ENCODE peak calls at places on chromosomes 13 and 19, in seven cellular contexts. H, C, F, D, B, R and X are unnamed samples.

GRCh38 chr13:74667656-74668055 is 533.5 kb upstream of the KLF12 start:
- DNase-seq in H (no peak), C (no peak), F (no peak), D (no peak), B (no peak), R (no peak), X (no peak)

GRCh38 chr13:20231839-20232555 is at the start of gene GJB6:
- DNase-seq in H (peak), C (no peak), F (no peak), D (peak), B (no peak), R (no peak), X (peak)

GRCh38 chr13:44523176-44524017 is 52.7 kb downstream of the TSC22D1 start:
- DNase-seq in H (no peak), C (peak), F (peak), D (no peak), B (peak), R (peak), X (peak)

GRCh38 chr13:27658569-27658968 is 36.9 kb downstream of the POLR1D start:
- DNase-seq in H (no peak), C (no peak), F (no peak), D (no peak), B (no peak), R (no peak), X (no peak)

GRCh38 chr19:38557205-38557799 is 60.5 kb downstream of the MAP4K1 start:
- DNase-seq in H (no peak), C (peak), F (no peak), D (no peak), B (no peak), R (peak), X (no peak)

GRCh38 chr13:84607614-84608013 is 725.3 kb upstream of the SLITRK1 start:
- DNase-seq in H (no peak), C (no peak), F (no peak), D (no peak), B (no peak), R (no peak), X (peak)

GRCh38 chr19:11191273-11191755 is 6.0 kb downstream of the KANK2 start:
- DNase-seq in H (peak), C (peak), F (no peak), D (no peak), B (no peak), R (no peak), X (no peak)

GRCh38 chr19:8654591-8655339 is 24.3 kb downstream of the NFILZ start:
- DNase-seq in H (peak), C (peak), F (peak), D (peak), B (no peak), R (no peak), X (peak)

GRCh38 chr19:28303502-28303901 is 909.4 kb downstream of the UQCRFS1 start:
- DNase-seq in H (no peak), C (no peak), F (no peak), D (no peak), B (no peak), R (no peak), X (no peak)

GRCh38 chr13:28258401-28258800 is 120.1 kb downstream of the PAN3 start:
- DNase-seq in H (no peak), C (no peak), F (no peak), D (no peak), B (no peak), R (no peak), X (no peak)

GRCh38 chr13:107351305-107351704 is 783.4 kb upstream of the ARGLU1 start:
- DNase-seq in H (no peak), C (no peak), F (no peak), D (no peak), B (no peak), R (no peak), X (no peak)

GRCh38 chr19:289651-290538 is 1.3 kb downstream of the PLPP2 start:
- DNase-seq in H (peak), C (peak), F (peak), D (peak), B (peak), R (no peak), X (peak)

GRCh38 chr13:102333320-102334181 is 68.3 kb downstream of the FGF14 start:
- DNase-seq in H (no peak), C (no peak), F (no peak), D (no peak), B (no peak), R (no peak), X (no peak)

GRCh38 chr19:54138777-54139256 is 1.3 kb downstream of the CNOT3 start:
- DNase-seq in H (no peak), C (no peak), F (no peak), D (no peak), B (no peak), R (no peak), X (no peak)

GRCh38 chr19:54136864-54137113 is 773 bp upstream of the CNOT3 start:
- DNase-seq in H (no peak), C (no peak), F (no peak), D (no peak), B (no peak), R (no peak), X (no peak)

GRCh38 chr19:54137114-54137912 is at the start of gene CNOT3:
- DNase-seq in H (peak), C (peak), F (peak), D (peak), B (peak), R (peak), X (peak)

GRCh38 chr19:54136086-54136863 is 1.3 kb upstream of the CNOT3 start:
- DNase-seq in H (peak), C (peak), F (no peak), D (no peak), B (no peak), R (no peak), X (no peak)

GRCh38 chr19:54137913-54138776 is 583 bp downstream of the CNOT3 start:
- DNase-seq in H (peak), C (peak), F (no peak), D (no peak), B (no peak), R (no peak), X (no peak)
- TF ChIP-seq JUND in H (no peak), C (no peak), F (no peak), D (peak), B (no peak), R (no peak), X (no peak)

GRCh38 chr19:21463449-21464105 is 41.8 kb upstream of the ZNF429 start:
- DNase-seq in H (peak), C (peak), F (no peak), D (peak), B (no peak), R (no peak), X (peak)
- TF ChIP-seq JUND in H (no peak), C (no peak), F (no peak), D (no peak), B (no peak), R (no peak), X (no peak)

DNA sequence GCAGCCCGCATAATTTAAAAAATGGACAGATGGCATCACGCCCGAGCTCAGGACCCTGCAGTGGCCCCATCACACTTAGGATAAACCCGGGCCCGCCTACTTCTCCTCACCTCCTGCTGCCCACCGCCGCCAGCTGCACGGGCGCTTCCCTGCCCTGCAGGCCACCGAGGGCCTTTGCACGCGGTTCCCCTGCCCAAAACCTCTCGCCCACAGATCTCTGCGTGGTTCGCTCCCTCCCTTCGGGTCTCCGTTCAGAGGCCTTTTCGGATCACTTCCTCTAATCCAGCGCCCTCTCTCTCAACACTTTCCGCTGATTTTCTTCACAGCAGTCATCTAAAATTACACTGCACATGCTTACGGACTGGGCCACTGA is 1.8 kb downstream of the SHISA7 start:
- DNase-seq in H (no peak), C (no peak), F (no peak), D (no peak), B (no peak), R (no peak), X (no peak)
- TF ChIP-seq JUND in H (no peak), C (no peak), F (no peak), D (no peak), B (no peak), R (no peak), X (no peak)

GRCh38 chr19:12200020-12200419 is 37.1 kb downstream of the ZNF136 start:
- DNase-seq in H (no peak), C (no peak), F (no peak), D (no peak), B (no peak), R (no peak), X (no peak)
- TF ChIP-seq JUND in H (no peak), C (no peak), F (no peak), D (no peak), B (no peak), R (no peak), X (no peak)

GRCh38 chr19:30525383-30525782 is 153.2 kb downstream of the ZNF536 start:
- DNase-seq in H (no peak), C (no peak), F (no peak), D (no peak), B (no peak), R (no peak), X (no peak)

GRCh38 chr19:30530751-30531150 is 158.6 kb downstream of the ZNF536 start:
- DNase-seq in H (no peak), C (no peak), F (no peak), D (no peak), B (no peak), R (no peak), X (no peak)

GRCh38 chr19:30528919-30529318 is 156.7 kb downstream of the ZNF536 start:
- DNase-seq in H (no peak), C (no peak), F (no peak), D (no peak), B (no peak), R (no peak), X (no peak)

GRCh38 chr19:30535011-30535410 is 162.8 kb downstream of the ZNF536 start:
- DNase-seq in H (no peak), C (no peak), F (no peak), D (no peak), B (no peak), R (no peak), X (no peak)

DNA sequence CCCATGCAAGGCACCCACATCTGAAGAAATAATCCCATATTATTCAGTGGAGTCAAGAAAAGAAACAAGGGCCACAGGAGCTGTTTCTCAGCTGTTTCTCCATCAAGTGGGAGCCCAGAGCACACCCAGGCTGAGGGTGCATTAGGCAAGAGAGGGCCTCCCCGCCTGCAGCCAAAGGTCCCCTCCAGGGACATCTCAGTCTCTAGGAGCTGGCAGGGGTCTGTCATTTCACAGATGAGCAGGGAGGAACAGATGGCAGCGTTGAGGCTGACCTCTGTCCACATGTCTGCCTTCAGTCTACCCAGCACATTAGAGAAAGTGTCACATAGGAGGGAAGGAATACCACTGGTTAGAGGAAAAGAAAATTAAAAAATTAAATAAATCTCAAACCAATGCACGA is 157.7 kb downstream of the ZNF536 start:
- DNase-seq in H (peak), C (no peak), F (no peak), D (no peak), B (no peak), R (no peak), X (no peak)
- TF ChIP-seq JUND in H (no peak), C (no peak), F (no peak), D (no peak), B (no peak), R (no peak), X (no peak)

DNA sequence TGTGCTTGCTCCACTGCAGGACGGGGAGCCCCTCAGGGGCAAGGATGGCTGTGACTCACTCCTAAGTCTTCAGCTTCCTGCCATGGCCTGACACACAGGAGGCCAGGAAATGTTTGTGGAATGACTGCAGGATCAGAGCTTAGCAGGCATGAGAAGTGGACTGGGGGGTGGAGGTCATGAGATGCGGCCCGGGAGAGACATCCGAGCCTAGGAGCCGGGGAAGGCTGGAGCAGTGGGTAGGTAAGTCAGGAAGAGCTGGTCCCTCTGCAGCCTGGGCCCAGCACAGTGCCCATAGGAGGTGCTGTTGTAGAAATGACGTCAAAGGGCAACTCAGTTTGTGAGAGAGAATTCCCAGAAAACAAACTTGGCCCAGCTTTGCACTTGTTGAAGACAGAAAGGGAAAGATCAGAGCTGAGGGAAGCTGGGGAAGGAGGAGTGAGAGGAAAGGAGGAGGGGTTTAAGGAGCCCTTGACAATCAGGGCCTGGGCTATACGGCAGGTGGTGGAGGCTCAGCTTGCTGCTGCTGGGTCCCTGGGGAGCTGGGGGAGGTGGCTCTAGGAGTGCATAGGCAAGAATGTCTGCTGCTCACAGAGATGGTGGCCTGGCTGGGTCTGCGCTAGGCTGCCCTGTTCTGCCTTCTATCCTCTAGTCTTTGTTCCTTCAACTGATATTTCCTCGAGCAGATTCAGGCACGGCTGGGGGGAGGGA is 18.5 kb downstream of the POU2F2 start:
- DNase-seq in H (no peak), C (no peak), F (peak), D (peak), B (peak), R (peak), X (no peak)
- TF ChIP-seq JUND in H (peak), C (no peak), F (peak), D (peak), B (no peak), R (no peak), X (no peak)

GRCh38 chr13:39875111-39875510 is 219.6 kb downstream of the COG6 start:
- DNase-seq in H (no peak), C (no peak), F (no peak), D (no peak), B (no peak), R (no peak), X (no peak)

GRCh38 chr13:39874331-39875055 is 219.0 kb downstream of the COG6 start:
- DNase-seq in H (no peak), C (no peak), F (no peak), D (no peak), B (no peak), R (no peak), X (no peak)

GRCh38 chr13:39877134-39877533 is 221.7 kb downstream of the COG6 start:
- DNase-seq in H (no peak), C (no peak), F (no peak), D (no peak), B (no peak), R (no peak), X (no peak)

GRCh38 chr13:39875583-39875982 is 220.1 kb downstream of the COG6 start:
- DNase-seq in H (no peak), C (no peak), F (no peak), D (no peak), B (no peak), R (no peak), X (no peak)

DNA sequence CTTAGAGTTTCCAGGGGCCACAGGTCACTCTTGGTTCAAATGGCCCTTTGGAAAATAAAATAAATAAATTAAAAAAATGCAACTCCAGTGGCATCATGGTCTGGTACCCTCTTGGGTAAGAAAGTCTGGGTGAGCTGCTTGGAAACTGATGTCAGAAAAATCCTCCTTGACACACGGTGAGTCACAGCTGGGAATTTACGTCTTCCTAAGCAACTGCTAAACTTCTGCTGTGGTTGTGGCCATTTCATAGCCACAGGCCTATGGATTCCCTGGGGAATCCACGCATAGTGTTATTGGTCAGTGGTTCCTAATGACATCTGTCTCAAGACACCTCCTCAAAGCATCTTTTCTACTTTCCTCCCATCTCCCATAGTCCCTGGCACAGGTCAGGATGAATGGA is 220.8 kb downstream of the COG6 start:
- DNase-seq in H (no peak), C (no peak), F (no peak), D (no peak), B (no peak), R (no peak), X (no peak)
- TF ChIP-seq JUND in H (peak), C (no peak), F (no peak), D (no peak), B (no peak), R (no peak), X (no peak)